ENCODE peak calls at places on chromosomes 2 and 18, in seven cellular contexts. One of them, this sample, is unnamed.

GRCh38 chr2:151111599-151112278 is 149.9 kb downstream of the RBM43 start:
- DNase-seq in AG10803: peak; percentile 55
- DNase-seq in brain microvascular endothelial cell: peak; percentile 75
- DNase-seq in astrocyte of the spinal cord: peak; percentile 83
- DNase-seq in neuronal stem cell: no peak
- DNase-seq in HL-60: no peak
- DNase-seq in uterus: no peak
- DNase-seq in this sample: no peak

GRCh38 chr2:235911633-235912032 is 256.6 kb downstream of the GBX2 start:
- DNase-seq in neuronal stem cell: no peak
- DNase-seq in AG10803: no peak
- DNase-seq in brain microvascular endothelial cell: no peak
- DNase-seq in uterus: no peak
- DNase-seq in astrocyte of the spinal cord: no peak
- DNase-seq in HL-60: no peak
- DNase-seq in this sample: no peak

GRCh38 chr2:100615886-100616285 is 53.1 kb downstream of the PDCL3 start:
- DNase-seq in AG10803: no peak
- DNase-seq in astrocyte of the spinal cord: no peak
- DNase-seq in HL-60: no peak
- DNase-seq in neuronal stem cell: no peak
- DNase-seq in brain microvascular endothelial cell: no peak
- DNase-seq in uterus: no peak
- DNase-seq in this sample: no peak

GRCh38 chr2:149808556-149808955 is 221.0 kb upstream of the MMADHC start:
- DNase-seq in neuronal stem cell: no peak
- DNase-seq in HL-60: no peak
- DNase-seq in astrocyte of the spinal cord: no peak
- DNase-seq in brain microvascular endothelial cell: no peak
- DNase-seq in uterus: no peak
- DNase-seq in AG10803: peak; percentile 55
- DNase-seq in this sample: no peak

GRCh38 chr2:120793682-120794403 is 58.2 kb downstream of the GLI2 start:
- DNase-seq in astrocyte of the spinal cord: no peak
- DNase-seq in AG10803: peak; percentile 34
- DNase-seq in uterus: no peak
- DNase-seq in neuronal stem cell: no peak
- DNase-seq in brain microvascular endothelial cell: no peak
- DNase-seq in HL-60: no peak
- DNase-seq in this sample: no peak

GRCh38 chr2:33784488-33784887 is 185.4 kb upstream of the FAM98A start:
- DNase-seq in uterus: no peak
- DNase-seq in brain microvascular endothelial cell: no peak
- DNase-seq in neuronal stem cell: no peak
- DNase-seq in astrocyte of the spinal cord: no peak
- DNase-seq in AG10803: no peak
- DNase-seq in HL-60: no peak
- DNase-seq in this sample: no peak

GRCh38 chr18:48983793-48984437 is 33.1 kb upstream of the SMAD7 start:
- DNase-seq in uterus: no peak
- DNase-seq in HL-60: peak; percentile 92
- DNase-seq in brain microvascular endothelial cell: no peak
- DNase-seq in neuronal stem cell: no peak
- DNase-seq in AG10803: no peak
- DNase-seq in astrocyte of the spinal cord: no peak
- DNase-seq in this sample: no peak

GRCh38 chr18:3450358-3451107 is 561 bp downstream of the TGIF1 start:
- DNase-seq in HL-60: peak; percentile 54
- DNase-seq in AG10803: peak; percentile 78
- DNase-seq in neuronal stem cell: peak; percentile 23
- DNase-seq in astrocyte of the spinal cord: peak; percentile 83
- DNase-seq in uterus: peak; percentile 75
- DNase-seq in brain microvascular endothelial cell: peak; percentile 74
- DNase-seq in this sample: peak; percentile 47

GRCh38 chr2:190718652-190719526 is 70.0 kb downstream of the NAB1 start:
- DNase-seq in astrocyte of the spinal cord: peak; percentile 32
- DNase-seq in neuronal stem cell: no peak
- DNase-seq in uterus: no peak
- DNase-seq in AG10803: peak; percentile 63
- DNase-seq in brain microvascular endothelial cell: peak; percentile 66
- DNase-seq in HL-60: no peak
- DNase-seq in this sample: no peak

GRCh38 chr2:151713291-151713903 is 20.9 kb downstream of the NEB start:
- DNase-seq in uterus: no peak
- DNase-seq in brain microvascular endothelial cell: no peak
- DNase-seq in AG10803: no peak
- DNase-seq in astrocyte of the spinal cord: no peak
- DNase-seq in neuronal stem cell: no peak
- DNase-seq in HL-60: no peak
- DNase-seq in this sample: no peak

GRCh38 chr2:126222316-126222715 is 433.6 kb upstream of the GYPC start:
- DNase-seq in uterus: no peak
- DNase-seq in AG10803: no peak
- DNase-seq in astrocyte of the spinal cord: no peak
- DNase-seq in neuronal stem cell: no peak
- DNase-seq in HL-60: no peak
- DNase-seq in brain microvascular endothelial cell: no peak
- DNase-seq in this sample: no peak

GRCh38 chr2:96546321-96546720 is 9.8 kb downstream of the ARID5A start:
- DNase-seq in HL-60: no peak
- DNase-seq in brain microvascular endothelial cell: no peak
- DNase-seq in neuronal stem cell: no peak
- DNase-seq in astrocyte of the spinal cord: no peak
- DNase-seq in AG10803: no peak
- DNase-seq in uterus: no peak
- DNase-seq in this sample: no peak

GRCh38 chr2:203636896-203637818 is 69.3 kb upstream of the CD28 start:
- DNase-seq in astrocyte of the spinal cord: peak; percentile 24
- DNase-seq in HL-60: peak; percentile 75
- DNase-seq in brain microvascular endothelial cell: no peak
- DNase-seq in neuronal stem cell: no peak
- DNase-seq in AG10803: peak; percentile 87
- DNase-seq in uterus: no peak
- DNase-seq in this sample: no peak

GRCh38 chr2:6184532-6185302 is 492.5 kb downstream of the SOX11 start:
- DNase-seq in HL-60: no peak
- DNase-seq in astrocyte of the spinal cord: peak; percentile 80
- DNase-seq in neuronal stem cell: peak; percentile 18
- DNase-seq in AG10803: peak; percentile 21
- DNase-seq in uterus: no peak
- DNase-seq in brain microvascular endothelial cell: peak; percentile 85
- DNase-seq in this sample: no peak

GRCh38 chr2:239466755-239467271 is 66.0 kb upstream of the HDAC4 start:
- DNase-seq in astrocyte of the spinal cord: no peak
- DNase-seq in AG10803: no peak
- DNase-seq in HL-60: no peak
- DNase-seq in brain microvascular endothelial cell: no peak
- DNase-seq in uterus: no peak
- DNase-seq in neuronal stem cell: no peak
- DNase-seq in this sample: no peak

GRCh38 chr2:42032796-42033195 is 15.0 kb upstream of the PKDCC start:
- DNase-seq in uterus: no peak
- DNase-seq in neuronal stem cell: no peak
- DNase-seq in astrocyte of the spinal cord: no peak
- DNase-seq in AG10803: no peak
- DNase-seq in HL-60: no peak
- DNase-seq in brain microvascular endothelial cell: no peak
- DNase-seq in this sample: no peak

GRCh38 chr18:31301201-31301655 is 16.7 kb upstream of the DSG1 start:
- DNase-seq in uterus: no peak
- DNase-seq in astrocyte of the spinal cord: no peak
- DNase-seq in AG10803: no peak
- DNase-seq in neuronal stem cell: peak; percentile 30
- DNase-seq in HL-60: no peak
- DNase-seq in brain microvascular endothelial cell: no peak
- DNase-seq in this sample: no peak

GRCh38 chr18:43422483-43422882 is 145.2 kb upstream of the SYT4 start:
- DNase-seq in brain microvascular endothelial cell: peak; percentile 31
- DNase-seq in neuronal stem cell: no peak
- DNase-seq in astrocyte of the spinal cord: peak; percentile 5
- DNase-seq in AG10803: no peak
- DNase-seq in HL-60: no peak
- DNase-seq in uterus: no peak
- DNase-seq in this sample: no peak

GRCh38 chr2:150669492-150669891 is 182.0 kb upstream of the RND3 start:
- DNase-seq in neuronal stem cell: no peak
- DNase-seq in astrocyte of the spinal cord: no peak
- DNase-seq in uterus: no peak
- DNase-seq in HL-60: no peak
- DNase-seq in brain microvascular endothelial cell: no peak
- DNase-seq in AG10803: no peak
- DNase-seq in this sample: no peak

GRCh38 chr18:2547477-2548087 is 23.7 kb downstream of the METTL4 start:
- DNase-seq in HL-60: peak; percentile 32
- DNase-seq in AG10803: peak; percentile 61
- DNase-seq in uterus: no peak
- DNase-seq in astrocyte of the spinal cord: peak; percentile 74
- DNase-seq in neuronal stem cell: peak; percentile 24
- DNase-seq in brain microvascular endothelial cell: peak; percentile 14
- DNase-seq in this sample: peak; percentile 14

DNA sequence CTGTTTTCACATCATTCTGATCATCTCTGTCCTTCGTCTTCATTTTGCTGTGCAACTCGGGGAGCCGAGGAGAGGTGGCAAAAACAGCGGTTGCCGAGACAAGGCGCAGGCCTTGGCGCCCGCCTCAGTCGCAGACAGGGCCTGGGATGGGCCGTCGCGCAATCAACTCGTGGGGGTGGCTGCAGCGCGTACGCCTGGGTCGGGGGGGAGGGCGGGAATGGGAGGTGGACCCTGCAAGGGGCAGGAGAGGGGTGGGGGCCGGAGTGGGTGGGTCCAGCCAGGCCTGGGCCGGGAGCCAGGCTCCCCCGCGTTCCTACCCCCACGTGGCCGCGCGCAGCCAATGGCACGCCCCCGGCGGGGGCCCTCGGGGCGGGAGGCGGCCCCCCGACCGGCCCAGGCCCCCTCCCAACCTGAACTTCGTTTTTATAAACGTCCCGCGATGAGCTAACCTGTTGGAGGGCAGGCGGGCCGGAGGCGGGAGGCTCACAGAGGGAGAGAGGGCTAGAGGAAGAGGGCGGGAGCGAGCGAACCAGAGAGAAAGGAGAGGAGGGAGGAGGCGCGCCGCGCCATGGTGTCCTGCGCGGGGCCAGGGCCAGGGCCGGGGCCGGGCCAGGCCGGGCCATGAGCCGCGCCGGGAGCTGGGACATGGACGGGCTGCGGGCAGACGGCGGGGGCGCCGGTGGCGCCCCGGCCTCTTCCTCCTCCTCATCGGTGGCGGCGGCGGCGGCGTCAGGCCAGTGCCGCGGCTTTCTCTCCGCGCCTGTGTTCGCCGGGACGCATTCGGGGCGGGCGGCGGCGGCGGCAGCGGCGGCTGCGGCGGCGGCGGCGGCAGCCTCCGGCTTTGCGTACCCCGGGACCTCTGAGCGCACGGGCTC is at the start of gene HOXD13:
- DNase-seq in AG10803: no peak
- DNase-seq in brain microvascular endothelial cell: no peak
- DNase-seq in HL-60: no peak
- DNase-seq in uterus: no peak
- DNase-seq in neuronal stem cell: no peak
- DNase-seq in astrocyte of the spinal cord: no peak
- DNase-seq in this sample: no peak
- H3K4me3 ChIP-seq in AG10803: peak within 1 kb of the TSS; percentile 29
- H3K4me3 ChIP-seq in brain microvascular endothelial cell: no peak within 1 kb of the TSS
- H3K4me3 ChIP-seq in HL-60: peak within 1 kb of the TSS; percentile 13
- H3K4me3 ChIP-seq in uterus: no peak within 1 kb of the TSS
- H3K4me3 ChIP-seq in neuronal stem cell: peak within 1 kb of the TSS; percentile 34
- H3K4me3 ChIP-seq in astrocyte of the spinal cord: no peak within 1 kb of the TSS
- H3K4me3 ChIP-seq in this sample: no peak within 1 kb of the TSS

GRCh38 chr2:55137024-55137958 is 87.0 kb upstream of the RTN4 start:
- DNase-seq in astrocyte of the spinal cord: no peak
- DNase-seq in HL-60: peak; percentile 46
- DNase-seq in brain microvascular endothelial cell: no peak
- DNase-seq in uterus: no peak
- DNase-seq in neuronal stem cell: no peak
- DNase-seq in AG10803: no peak
- DNase-seq in this sample: no peak

GRCh38 chr2:55130849-55131248 is 80.6 kb upstream of the RTN4 start:
- DNase-seq in astrocyte of the spinal cord: no peak
- DNase-seq in uterus: no peak
- DNase-seq in AG10803: no peak
- DNase-seq in neuronal stem cell: no peak
- DNase-seq in brain microvascular endothelial cell: no peak
- DNase-seq in HL-60: no peak
- DNase-seq in this sample: no peak

GRCh38 chr2:55136138-55136541 is 85.9 kb upstream of the RTN4 start:
- DNase-seq in neuronal stem cell: no peak
- DNase-seq in astrocyte of the spinal cord: no peak
- DNase-seq in uterus: no peak
- DNase-seq in HL-60: no peak
- DNase-seq in AG10803: no peak
- DNase-seq in brain microvascular endothelial cell: no peak
- DNase-seq in this sample: no peak

GRCh38 chr2:55133467-55134315 is 83.4 kb upstream of the RTN4 start:
- DNase-seq in neuronal stem cell: no peak
- DNase-seq in astrocyte of the spinal cord: peak; percentile 89
- DNase-seq in HL-60: no peak
- DNase-seq in AG10803: peak; percentile 92
- DNase-seq in brain microvascular endothelial cell: peak; percentile 81
- DNase-seq in uterus: peak; percentile 52
- DNase-seq in this sample: peak; percentile 56

GRCh38 chr2:55134316-55134706 is 84.1 kb upstream of the RTN4 start:
- DNase-seq in uterus: no peak
- DNase-seq in HL-60: no peak
- DNase-seq in brain microvascular endothelial cell: no peak
- DNase-seq in neuronal stem cell: no peak
- DNase-seq in AG10803: no peak
- DNase-seq in astrocyte of the spinal cord: no peak
- DNase-seq in this sample: no peak
- H3K4me3 ChIP-seq in uterus: no peak overlapping the region
- H3K4me3 ChIP-seq in HL-60: no peak overlapping the region
- H3K4me3 ChIP-seq in brain microvascular endothelial cell: no peak overlapping the region
- H3K4me3 ChIP-seq in neuronal stem cell: peak overlapping the region; percentile 10
- H3K4me3 ChIP-seq in AG10803: peak overlapping the region; percentile 32
- H3K4me3 ChIP-seq in astrocyte of the spinal cord: no peak overlapping the region
- H3K4me3 ChIP-seq in this sample: peak overlapping the region; percentile 22

DNA sequence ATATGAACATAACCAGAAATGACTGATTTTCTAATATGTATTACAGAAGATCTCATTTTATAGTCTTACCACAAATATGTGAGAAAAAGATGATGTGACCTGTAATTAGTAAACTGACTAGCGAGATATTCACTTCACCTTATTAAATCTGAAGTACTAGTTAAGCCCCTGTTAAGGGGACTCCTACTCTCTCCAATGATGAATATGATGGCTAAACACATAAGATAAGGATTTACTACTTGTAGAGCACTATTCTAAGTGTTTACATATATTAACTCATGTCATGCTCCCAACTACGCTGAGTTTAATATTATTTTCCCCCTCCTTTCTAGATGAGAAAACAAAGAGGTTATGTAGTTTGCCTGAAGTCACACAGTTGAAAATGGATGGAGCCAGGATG is 40.9 kb downstream of the SP3 start:
- DNase-seq in neuronal stem cell: no peak
- DNase-seq in HL-60: no peak
- DNase-seq in brain microvascular endothelial cell: no peak
- DNase-seq in astrocyte of the spinal cord: no peak
- DNase-seq in uterus: no peak
- DNase-seq in AG10803: no peak
- DNase-seq in this sample: no peak
- H3K4me3 ChIP-seq in neuronal stem cell: no peak overlapping the region
- H3K4me3 ChIP-seq in HL-60: no peak overlapping the region
- H3K4me3 ChIP-seq in brain microvascular endothelial cell: no peak overlapping the region
- H3K4me3 ChIP-seq in astrocyte of the spinal cord: no peak overlapping the region
- H3K4me3 ChIP-seq in uterus: no peak overlapping the region
- H3K4me3 ChIP-seq in AG10803: no peak overlapping the region
- H3K4me3 ChIP-seq in this sample: no peak overlapping the region

GRCh38 chr18:46734981-46735380 is 21.9 kb downstream of the ST8SIA5 start:
- DNase-seq in AG10803: no peak
- DNase-seq in astrocyte of the spinal cord: no peak
- DNase-seq in HL-60: no peak
- DNase-seq in neuronal stem cell: no peak
- DNase-seq in uterus: no peak
- DNase-seq in brain microvascular endothelial cell: no peak
- DNase-seq in this sample: no peak
- H3K4me3 ChIP-seq in AG10803: no peak overlapping the region
- H3K4me3 ChIP-seq in astrocyte of the spinal cord: no peak overlapping the region
- H3K4me3 ChIP-seq in HL-60: no peak overlapping the region
- H3K4me3 ChIP-seq in neuronal stem cell: no peak overlapping the region
- H3K4me3 ChIP-seq in uterus: no peak overlapping the region
- H3K4me3 ChIP-seq in brain microvascular endothelial cell: no peak overlapping the region
- H3K4me3 ChIP-seq in this sample: no peak overlapping the region